ENCODE peak calls at places on chromosome 15, in five cellular contexts. A is HFF-Myc; Q is HFFc6; U is CD8-positive, alpha-beta T cell; F is left lung. P is an unnamed sample.

GRCh38 chr15:97978408-97979130 is 18.1 kb downstream of the ARRDC4 start:
- DNase-seq in A (no peak), Q (no peak), U (no peak), F (no peak), P (no peak)

GRCh38 chr15:41506796-41507341 is 6.8 kb downstream of the LTK start:
- DNase-seq in A (no peak), Q (no peak), U (no peak), F (no peak), P (no peak)

GRCh38 chr15:92167413-92167950 is 226.2 kb upstream of the ST8SIA2 start:
- DNase-seq in A (no peak), Q (no peak), U (no peak), F (no peak), P (no peak)

GRCh38 chr15:87941606-87942005 is 314.9 kb downstream of the NTRK3 start:
- DNase-seq in A (no peak), Q (no peak), U (no peak), F (no peak), P (no peak)

GRCh38 chr15:59312199-59312598 is 60.5 kb downstream of the MYO1E start:
- DNase-seq in A (no peak), Q (no peak), U (no peak), F (no peak), P (no peak)

GRCh38 chr15:70508561-70509281 is 254.6 kb downstream of the UACA start:
- DNase-seq in A (peak), Q (peak), U (no peak), F (peak), P (peak)

GRCh38 chr15:58463815-58464697 is 32.3 kb downstream of the LIPC start:
- DNase-seq in A (no peak), Q (peak), U (no peak), F (no peak), P (no peak)

GRCh38 chr15:93196136-93196670 is 107.2 kb upstream of the RGMA start:
- DNase-seq in A (no peak), Q (no peak), U (no peak), F (no peak), P (no peak)

GRCh38 chr15:25892126-25892525 is 29.0 kb upstream of the ATP10A start:
- DNase-seq in A (no peak), Q (peak), U (no peak), F (no peak), P (no peak)

GRCh38 chr15:97087337-97087736 is 756.8 kb downstream of the NR2F2 start:
- DNase-seq in A (no peak), Q (no peak), U (no peak), F (no peak), P (no peak)

GRCh38 chr15:43912991-43913927 is 86.5 kb downstream of the WDR76 start:
- DNase-seq in A (peak), Q (peak), U (no peak), F (no peak), P (peak)

GRCh38 chr15:67400890-67401289 is 120.0 kb upstream of the C15orf61 start:
- DNase-seq in A (no peak), Q (no peak), U (no peak), F (no peak), P (no peak)

GRCh38 chr15:36903922-36904479 is 196.3 kb downstream of the MEIS2 start:
- DNase-seq in A (no peak), Q (no peak), U (no peak), F (no peak), P (no peak)

GRCh38 chr15:92565351-92566125 is 90.0 kb downstream of the FAM174B start:
- DNase-seq in A (no peak), Q (no peak), U (no peak), F (no peak), P (no peak)

GRCh38 chr15:63509056-63509696 is 4.8 kb downstream of the USP3 start:
- DNase-seq in A (no peak), Q (no peak), U (no peak), F (no peak), P (no peak)

GRCh38 chr15:81281176-81281735 is 42.7 kb downstream of the STARD5 start:
- DNase-seq in A (no peak), Q (no peak), U (no peak), F (no peak), P (no peak)

GRCh38 chr15:26355671-26356070 is 417.2 kb downstream of the GABRB3 start:
- DNase-seq in A (no peak), Q (no peak), U (no peak), F (no peak), P (no peak)

GRCh38 chr15:69824877-69825406 is 272.8 kb downstream of the TLE3 start:
- DNase-seq in A (no peak), Q (no peak), U (no peak), F (no peak), P (no peak)

GRCh38 chr15:99982662-99983061 is 249.4 kb upstream of the LYSMD4 start:
- DNase-seq in A (no peak), Q (no peak), U (no peak), F (no peak), P (no peak)

GRCh38 chr15:99979371-99979770 is 246.1 kb upstream of the LYSMD4 start:
- DNase-seq in A (no peak), Q (no peak), U (no peak), F (no peak), P (no peak)

GRCh38 chr15:99981839-99982658 is 248.8 kb upstream of the LYSMD4 start:
- DNase-seq in A (no peak), Q (no peak), U (no peak), F (no peak), P (no peak)

GRCh38 chr15:99980791-99981190 is 247.6 kb upstream of the LYSMD4 start:
- DNase-seq in A (no peak), Q (no peak), U (no peak), F (no peak), P (no peak)

DNA sequence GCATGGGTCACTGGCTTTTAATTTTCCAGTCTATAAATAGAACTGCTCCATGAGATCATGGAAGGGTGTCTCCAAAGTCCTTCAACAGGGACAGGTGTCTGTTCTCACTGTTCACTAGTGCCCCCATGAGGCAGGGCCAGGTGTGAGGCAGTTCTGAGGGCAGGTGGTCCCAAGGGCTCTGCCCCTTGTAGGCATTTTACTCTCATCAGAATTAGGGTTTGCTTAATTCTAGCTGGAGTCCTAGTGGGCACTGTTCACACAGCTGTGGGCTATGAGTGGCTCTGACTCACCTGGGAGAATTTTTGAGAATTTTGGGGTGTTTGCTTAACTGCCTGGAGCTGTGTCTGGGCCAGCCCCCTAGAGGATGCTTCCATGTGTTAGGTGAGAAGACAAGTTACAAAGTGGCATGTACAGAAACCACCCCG is 248.0 kb upstream of the LYSMD4 start:
- DNase-seq in A (no peak), Q (no peak), U (no peak), F (no peak), P (no peak)
- TF ChIP-seq CTCF in A (no peak), Q (no peak), U (no peak), F (no peak), P (no peak)

DNA sequence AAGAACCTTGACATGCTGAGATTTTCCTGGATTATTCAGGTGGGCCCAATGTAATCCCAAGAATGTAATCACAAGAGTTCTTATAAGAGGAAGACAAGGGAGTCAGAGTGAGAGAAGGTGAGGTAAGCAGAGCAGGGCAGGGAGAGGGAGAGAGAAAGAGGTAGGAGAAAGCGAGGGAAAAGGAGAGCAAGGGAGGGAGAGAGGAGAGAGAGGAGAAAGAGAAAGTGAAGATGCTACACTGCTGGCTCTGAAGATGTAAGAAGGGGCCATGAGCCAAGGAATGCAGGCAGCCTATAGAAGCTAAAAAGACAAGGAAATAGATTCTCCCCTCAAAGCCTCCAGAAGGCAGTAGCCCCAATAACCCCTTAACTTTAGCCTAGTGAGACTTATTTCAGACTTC is 28.7 kb upstream of the FAM98B start:
- DNase-seq in A (no peak), Q (no peak), U (no peak), F (no peak), P (no peak)
- TF ChIP-seq CTCF in A (no peak), Q (no peak), U (no peak), F (no peak), P (no peak)

GRCh38 chr15:62060116-62060895 is at the start of gene VPS13C:
- DNase-seq in A (peak), Q (peak), U (peak), F (peak), P (peak)

GRCh38 chr15:62060896-62061280 is 641 bp upstream of the VPS13C start:
- DNase-seq in A (no peak), Q (no peak), U (no peak), F (no peak), P (no peak)

GRCh38 chr15:62058327-62059028 is 1.8 kb downstream of the VPS13C start:
- DNase-seq in A (no peak), Q (no peak), U (no peak), F (no peak), P (no peak)

GRCh38 chr15:62059818-62060115 is 480 bp downstream of the VPS13C start:
- DNase-seq in A (no peak), Q (peak), U (no peak), F (peak), P (no peak)

GRCh38 chr15:62059108-62059817 is 984 bp downstream of the VPS13C start:
- DNase-seq in A (no peak), Q (no peak), U (no peak), F (no peak), P (no peak)
- TF ChIP-seq CTCF in A (no peak), Q (peak), U (no peak), F (no peak), P (no peak)

DNA sequence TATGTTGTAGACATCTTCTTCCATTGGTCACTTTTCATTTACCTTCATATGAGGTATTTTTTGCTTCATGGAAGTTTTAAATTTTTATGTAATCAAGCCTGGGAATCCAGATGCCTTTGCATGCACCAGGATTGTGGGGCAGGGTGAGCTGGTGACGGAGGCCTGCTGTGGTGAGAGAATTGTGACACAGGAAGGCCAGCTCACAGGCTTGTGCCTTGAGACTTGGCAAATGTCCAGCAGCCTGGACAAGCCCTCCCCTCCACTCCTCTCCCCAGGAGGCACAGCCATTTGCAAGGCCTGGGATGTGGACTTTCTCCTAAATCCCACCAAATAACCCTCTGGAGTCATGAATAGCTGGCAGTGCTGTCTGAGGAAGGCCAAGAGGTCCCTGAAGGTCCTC is 67.4 kb downstream of the RHCG start:
- DNase-seq in A (no peak), Q (peak), U (no peak), F (no peak), P (no peak)
- TF ChIP-seq CTCF in A (no peak), Q (no peak), U (no peak), F (no peak), P (no peak)

P was measured in AG09319.